ENCODE peak calls at places on chromosomes 5 and 9, in eight cellular contexts. L, C, B, U, Y, D, F and O are unnamed samples.

GRCh38 chr5:37668524-37669047 is 171.3 kb downstream of the GDNF start:
- DNase-seq in F (no peak), D (peak; percentile 89), Y (peak; percentile 86), U (peak; percentile 48), L (peak; percentile 41), B (no peak), C (peak; percentile 63), O (peak; percentile 52)

GRCh38 chr5:94243612-94244011 is 374.8 kb downstream of the KIAA0825 start:
- DNase-seq in B (no peak), L (no peak), Y (no peak), U (no peak), C (no peak), F (no peak), D (no peak), O (no peak)

GRCh38 chr5:151678146-151678545 is 8.6 kb downstream of the SPARC start:
- DNase-seq in D (peak; percentile 65), Y (no peak), F (no peak), C (no peak), B (no peak), U (no peak), L (no peak), O (no peak)

GRCh38 chr5:2105141-2105540 is 222.4 kb upstream of the IRX4 start:
- DNase-seq in F (no peak), U (no peak), C (no peak), Y (no peak), D (no peak), L (no peak), B (no peak), O (no peak)

GRCh38 chr5:69137807-69138206 is 29.1 kb upstream of the CCNB1 start:
- DNase-seq in L (no peak), B (no peak), U (no peak), C (no peak), F (no peak), Y (no peak), D (no peak), O (no peak)

GRCh38 chr5:79011219-79011836 is 26.2 kb upstream of the ARSB start:
- DNase-seq in C (no peak), F (no peak), Y (no peak), U (no peak), D (no peak), B (no peak), L (no peak), O (no peak)

GRCh38 chr9:105676351-105676923 is 14.2 kb downstream of the TAL2 start:
- DNase-seq in U (no peak), Y (no peak), B (no peak), C (no peak), F (no peak), L (no peak), D (no peak), O (no peak)

GRCh38 chr9:100091650-100092049 is 7.2 kb downstream of the ERP44 start:
- DNase-seq in Y (no peak), C (no peak), L (no peak), F (no peak), B (no peak), D (no peak), U (no peak), O (no peak)

GRCh38 chr5:55600536-55601208 is 65.9 kb upstream of the PLPP1 start:
- DNase-seq in B (no peak), F (no peak), C (peak; percentile 59), U (no peak), D (no peak), Y (no peak), L (no peak), O (no peak)

GRCh38 chr9:4365055-4365454 is 65.2 kb upstream of the GLIS3 start:
- DNase-seq in L (no peak), C (no peak), Y (no peak), U (no peak), F (no peak), D (no peak), B (no peak), O (no peak)

GRCh38 chr5:104266161-104266560 is 703.6 kb upstream of the NUDT12 start:
- DNase-seq in D (no peak), B (no peak), L (no peak), C (no peak), U (no peak), Y (no peak), F (no peak), O (no peak)

GRCh38 chr5:157603333-157604190 is 28.0 kb upstream of the ADAM19 start:
- DNase-seq in U (no peak), L (no peak), Y (peak; percentile 90), F (no peak), D (no peak), C (no peak), B (no peak), O (no peak)

GRCh38 chr9:23769307-23769935 is 56.6 kb downstream of the ELAVL2 start:
- DNase-seq in Y (no peak), U (peak; percentile 81), F (no peak), B (no peak), L (peak; percentile 11), D (no peak), C (peak; percentile 24), O (no peak)

GRCh38 chr9:72151099-72151498 is 1.9 kb downstream of the GDA start:
- DNase-seq in U (no peak), L (no peak), F (no peak), C (no peak), B (no peak), Y (no peak), D (no peak), O (no peak)

GRCh38 chr5:1842026-1842819 is 40.5 kb downstream of the IRX4 start:
- DNase-seq in Y (no peak), C (no peak), F (no peak), U (no peak), L (no peak), B (no peak), D (no peak), O (no peak)

GRCh38 chr9:113910036-113910639 is 34.0 kb downstream of the ZNF618 start:
- DNase-seq in B (no peak), D (no peak), C (peak; percentile 81), F (no peak), U (peak; percentile 39), L (no peak), Y (no peak), O (peak; percentile 85)

GRCh38 chr5:59760798-59761348 is 132.7 kb downstream of the PDE4D start:
- DNase-seq in Y (no peak), L (no peak), D (no peak), F (no peak), U (no peak), C (no peak), B (no peak), O (no peak)

GRCh38 chr9:13731637-13732036 is 452.1 kb upstream of the MPDZ start:
- DNase-seq in F (no peak), L (no peak), C (no peak), D (no peak), U (no peak), B (no peak), Y (no peak), O (no peak)

GRCh38 chr5:71483355-71483754 is 27.9 kb downstream of the BDP1 start:
- DNase-seq in B (no peak), U (no peak), C (no peak), F (no peak), Y (peak; percentile 67), L (no peak), D (no peak), O (no peak)

GRCh38 chr9:91603940-91604339 is 180.3 kb upstream of the NFIL3 start:
- DNase-seq in Y (no peak), L (no peak), U (no peak), B (no peak), D (no peak), C (no peak), F (no peak), O (no peak)

GRCh38 chr5:80248378-80248777 is 7.5 kb downstream of the SERINC5 start:
- DNase-seq in C (no peak), U (no peak), Y (no peak), F (no peak), B (no peak), L (no peak), D (no peak), O (no peak)
- H3K4me1 ChIP-seq in C (peaks cover 9% of the 10 kb centered on the region), U (peaks cover 16% of the 10 kb centered on the region), Y (peaks cover 34% of the 10 kb centered on the region), F (peaks cover 65% of the 10 kb centered on the region), B (peaks cover 19% of the 10 kb centered on the region), L (peaks cover 53% of the 10 kb centered on the region), D (peaks cover 37% of the 10 kb centered on the region), O (peaks cover 83% of the 10 kb centered on the region)

GRCh38 chr9:136363606-136364368 is at the start of gene DNLZ:
- DNase-seq in C (peak; percentile 72), F (peak; percentile 89), D (peak; percentile 93), U (peak; percentile 77), L (peak; percentile 89), Y (peak; percentile 66), B (peak; percentile 96), O (peak; percentile 90)
- TF ChIP-seq POLR2A in C (no peak), F (no peak), D (no peak), U (no peak), L (no peak), Y (peak; percentile 54), B (no peak), O (no peak)

GRCh38 chr9:88980732-88981336 is 10.4 kb upstream of the S1PR3 start:
- DNase-seq in Y (no peak), L (no peak), F (no peak), D (no peak), B (no peak), U (no peak), C (no peak), O (no peak)
- TF ChIP-seq POLR2AphosphoS5 in Y (no peak), L (no peak), F (no peak), D (no peak), B (no peak), U (no peak), C (no peak), O (no peak)

DNA sequence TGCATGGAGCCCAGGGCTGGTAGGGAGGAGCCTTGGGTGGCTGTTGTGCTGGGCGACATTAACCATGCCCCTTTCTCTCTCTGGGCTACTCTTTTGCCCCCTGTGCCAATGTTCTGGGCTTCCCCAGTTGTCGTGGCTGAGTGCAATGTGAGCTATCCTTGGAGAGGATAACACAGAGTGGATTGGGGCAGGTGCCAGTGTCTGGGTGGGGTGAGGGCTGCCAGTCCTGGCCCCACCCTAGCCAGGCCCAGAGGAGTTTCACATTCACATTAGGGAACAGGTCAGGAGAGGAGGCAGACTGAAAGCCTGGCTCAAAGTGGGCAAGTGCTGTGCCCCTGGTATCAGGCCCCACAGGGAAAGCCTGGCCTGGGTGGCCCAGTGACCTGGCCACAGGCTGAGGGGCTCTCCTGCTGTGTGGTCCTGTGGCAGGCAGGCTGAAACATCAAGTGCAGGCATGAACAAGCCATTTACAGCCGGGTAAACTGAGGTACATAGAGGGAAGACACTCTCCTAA is 7.5 kb upstream of the NDST1 start:
- DNase-seq in Y (no peak), L (peak; percentile 64), U (no peak), F (no peak), B (no peak), C (no peak), D (no peak), O (peak; percentile 46)
- H3K4me1 ChIP-seq in Y (peaks cover 59% of the 10 kb centered on the region), L (peaks cover 64% of the 10 kb centered on the region), U (peaks cover 76% of the 10 kb centered on the region), F (peaks cover 93% of the 10 kb centered on the region), B (peaks cover 31% of the 10 kb centered on the region), C (peaks cover 36% of the 10 kb centered on the region), D (peaks cover 90% of the 10 kb centered on the region), O (peaks cover 95% of the 10 kb centered on the region)